ENCODE peak calls at places on chromosomes 5 and 9, in five cellular contexts. G is cardiac septum; U is NCI-H1417; K is stimulated activated naive CD8-positive, alpha-beta T cell treated with anti-CD3 and anti-CD28 coated beads, Interleukin-15, amount 100 ng/mL, for 72 hours; M is activated effector memory CD4-positive, alpha-beta T cell treated with anti-CD3 and anti-CD28 coated beads, Interleukin-2, amount 50 U/mL, for 16 hours. Z is an unnamed sample.

GRCh38 chr5:73812457-73812856 is 186.5 kb downstream of the ARHGEF28 start:
- DNase-seq in U (no peak), G (no peak), M (no peak), K (no peak), Z (no peak)

GRCh38 chr9:109354190-109354589 is 33.3 kb upstream of the EPB41L4B start:
- DNase-seq in U (no peak), K (no peak), G (no peak), M (no peak), Z (no peak)

GRCh38 chr5:59943721-59944120 is 50.2 kb upstream of the PDE4D start:
- DNase-seq in U (no peak), M (no peak), G (no peak), K (no peak), Z (no peak)

GRCh38 chr9:86022687-86023266 is 76.6 kb downstream of the GOLM1 start:
- DNase-seq in K (peak), U (no peak), G (no peak), M (no peak), Z (no peak)

GRCh38 chr9:27726244-27727141 is 153.2 kb upstream of the C9orf72 start:
- DNase-seq in G (no peak), U (peak), K (peak), M (peak), Z (no peak)

GRCh38 chr5:181205735-181206401 is 872 bp upstream of the TRIM7 start:
- DNase-seq in K (no peak), M (no peak), G (no peak), U (no peak), Z (no peak)

GRCh38 chr9:133120343-133121199 is 469 bp downstream of the RALGDS start:
- DNase-seq in G (no peak), U (peak), K (no peak), M (no peak), Z (peak)

GRCh38 chr9:131701789-131702337 is 38.0 kb downstream of the RAPGEF1 start:
- DNase-seq in G (no peak), U (no peak), K (no peak), M (no peak), Z (no peak)

GRCh38 chr5:160174780-160175437 is 54.4 kb upstream of the FABP6 start:
- DNase-seq in G (no peak), M (no peak), K (no peak), U (no peak), Z (no peak)

GRCh38 chr9:28329323-28329722 is 756.0 kb upstream of the C9orf72 start:
- DNase-seq in G (no peak), U (no peak), M (no peak), K (no peak), Z (no peak)

GRCh38 chr9:112002847-112003457 is 106.3 kb downstream of the UGCG start:
- DNase-seq in G (no peak), M (no peak), U (no peak), K (no peak), Z (no peak)

GRCh38 chr5:158516521-158516920 is 583.2 kb downstream of the EBF1 start:
- DNase-seq in U (no peak), K (no peak), M (no peak), G (no peak), Z (no peak)

GRCh38 chr9:125387861-125388524 is 126.4 kb downstream of the GAPVD1 start:
- DNase-seq in U (no peak), K (no peak), M (no peak), G (no peak), Z (no peak)

GRCh38 chr9:34279431-34279830 is 49.6 kb downstream of the KIF24 start:
- DNase-seq in G (no peak), M (no peak), K (no peak), U (no peak), Z (no peak)

GRCh38 chr5:170310187-170310586 is 12.6 kb upstream of the LCP2 start:
- DNase-seq in G (no peak), K (no peak), M (no peak), U (no peak), Z (no peak)

GRCh38 chr5:39977231-39977630 is 552.5 kb upstream of the DAB2 start:
- DNase-seq in G (no peak), U (no peak), M (no peak), K (no peak), Z (no peak)

GRCh38 chr5:133423618-133424282 is 188.6 kb downstream of the FSTL4 start:
- DNase-seq in K (peak), U (peak), G (peak), M (peak), Z (peak)

GRCh38 chr9:95197692-95198271 is 119.7 kb downstream of the FANCC start:
- DNase-seq in U (no peak), K (no peak), M (no peak), G (no peak), Z (no peak)

GRCh38 chr5:93649234-93649900 is 66.3 kb downstream of the NR2F1 start:
- DNase-seq in M (no peak), U (no peak), G (no peak), K (no peak), Z (no peak)

GRCh38 chr5:132044207-132044606 is 16.2 kb upstream of the IL3 start:
- DNase-seq in G (peak), U (no peak), M (no peak), K (no peak), Z (no peak)

GRCh38 chr5:111764019-111764418 is 7.0 kb upstream of the NREP start:
- DNase-seq in M (no peak), U (no peak), K (no peak), G (no peak), Z (no peak)